ENCODE peak calls at places on chromosome 18, in seven cellular contexts. Y, R, A, W, L, N and K are unnamed samples.

GRCh38 chr18:6428851-6429395 is 14.2 kb upstream of the L3MBTL4 start:
- DNase-seq in L (no peak), W (no peak), R (no peak), Y (no peak), A (no peak), N (no peak), K (no peak)

GRCh38 chr18:13910501-13910900 is 4.8 kb downstream of the MC2R start:
- DNase-seq in R (no peak), Y (no peak), L (no peak), W (no peak), A (no peak), N (no peak), K (peak)

GRCh38 chr18:72232611-72233010 is 311.5 kb downstream of the CBLN2 start:
- DNase-seq in L (no peak), R (no peak), N (no peak), A (no peak), Y (no peak), W (no peak), K (no peak)

GRCh38 chr18:51226068-51226467 is 28.6 kb upstream of the MEX3C start:
- DNase-seq in N (no peak), R (no peak), A (no peak), W (no peak), Y (no peak), L (no peak), K (no peak)

GRCh38 chr18:50240083-50240563 is 26.2 kb downstream of the CFAP53 start:
- DNase-seq in N (no peak), A (no peak), L (peak), Y (peak), W (no peak), R (no peak), K (no peak)

GRCh38 chr18:41761329-41762028 is 193.6 kb upstream of the PIK3C3 start:
- DNase-seq in W (no peak), N (no peak), L (no peak), Y (peak), A (no peak), R (no peak), K (no peak)

GRCh38 chr18:79574938-79575525 is 104.6 kb upstream of the CTDP1 start:
- DNase-seq in N (peak), A (no peak), Y (no peak), R (no peak), W (peak), L (peak), K (peak)

GRCh38 chr18:55588001-55588875 is at the start of gene TCF4:
- DNase-seq in W (peak), L (peak), Y (peak), N (no peak), R (peak), A (peak), K (peak)

GRCh38 chr18:1017679-1018078 is 113.0 kb downstream of the ADCYAP1 start:
- DNase-seq in R (no peak), N (no peak), L (no peak), Y (no peak), A (no peak), W (no peak), K (peak)

GRCh38 chr18:34928068-34928753 is 113.0 kb upstream of the MAPRE2 start:
- DNase-seq in A (no peak), R (no peak), L (no peak), Y (no peak), N (no peak), W (no peak), K (no peak)

GRCh38 chr18:32349728-32350395 is 120.8 kb downstream of the GAREM1 start:
- DNase-seq in W (peak), L (peak), R (peak), A (no peak), N (no peak), Y (peak), K (no peak)

GRCh38 chr18:56235773-56236115 is 402.6 kb downstream of the TXNL1 start:
- DNase-seq in W (no peak), N (no peak), R (no peak), A (no peak), L (no peak), Y (no peak), K (no peak)

GRCh38 chr18:36392163-36392887 is 94.8 kb downstream of the FHOD3 start:
- DNase-seq in A (no peak), L (no peak), R (no peak), N (no peak), W (no peak), Y (no peak), K (no peak)

GRCh38 chr18:52312321-52312720 is 27.7 kb upstream of the DCC start:
- DNase-seq in W (no peak), N (no peak), L (no peak), A (no peak), Y (no peak), R (no peak), K (no peak)

GRCh38 chr18:48829443-48830149 is 121.2 kb downstream of the SMAD7 start:
- DNase-seq in W (peak), L (no peak), N (no peak), A (peak), Y (no peak), R (peak), K (peak)

GRCh38 chr18:48228301-48228715 is 180.9 kb downstream of the ZBTB7C start:
- DNase-seq in W (peak), A (no peak), R (peak), Y (peak), L (no peak), N (no peak), K (no peak)

GRCh38 chr18:79570266-79571201 is 109.1 kb upstream of the CTDP1 start:
- DNase-seq in N (no peak), L (peak), R (no peak), A (no peak), W (peak), Y (peak), K (peak)

GRCh38 chr18:10750386-10751035 is 224.7 kb downstream of the NAPG start:
- DNase-seq in W (no peak), L (no peak), Y (no peak), N (no peak), R (no peak), A (no peak), K (no peak)

GRCh38 chr18:5842653-5843052 is 52.7 kb downstream of the TMEM200C start:
- DNase-seq in Y (no peak), N (no peak), R (no peak), W (no peak), L (no peak), A (no peak), K (no peak)

GRCh38 chr18:48838921-48839818 is 111.6 kb downstream of the SMAD7 start:
- DNase-seq in A (no peak), W (no peak), N (no peak), Y (peak), L (no peak), R (no peak), K (no peak)

GRCh38 chr18:13137041-13137938 is 81.3 kb upstream of the LDLRAD4 start:
- DNase-seq in A (peak), W (no peak), L (peak), N (peak), R (no peak), Y (no peak), K (peak)

GRCh38 chr18:39841133-39842041 is 2113.6 kb upstream of the PIK3C3 start:
- DNase-seq in R (no peak), L (peak), N (no peak), W (peak), A (peak), Y (peak), K (peak)

GRCh38 chr18:25055076-25055475 is 296.9 kb downstream of the ZNF521 start:
- DNase-seq in L (no peak), R (no peak), Y (peak), N (no peak), W (no peak), A (no peak), K (no peak)

GRCh38 chr18:45050712-45051639 is 370.3 kb downstream of the SETBP1 start:
- DNase-seq in W (no peak), R (no peak), N (no peak), L (no peak), Y (peak), A (no peak), K (no peak)

GRCh38 chr18:48545690-48546365 is 7.0 kb downstream of the CTIF start:
- DNase-seq in W (peak), L (no peak), N (no peak), Y (peak), A (peak), R (peak), K (peak)

GRCh38 chr18:3910507-3910906 is 460.5 kb downstream of the TGIF1 start:
- DNase-seq in W (no peak), A (no peak), N (no peak), L (no peak), Y (peak), R (no peak), K (no peak)

GRCh38 chr18:68034293-68034692 is 517.8 kb upstream of the DSEL start:
- DNase-seq in R (no peak), N (no peak), Y (peak), L (no peak), W (no peak), A (no peak), K (no peak)

GRCh38 chr18:21194871-21195771 is 46.9 kb upstream of the GREB1L start:
- DNase-seq in R (no peak), N (no peak), Y (peak), W (no peak), L (no peak), A (no peak), K (no peak)

GRCh38 chr18:35581555-35582309 is at the start of gene GALNT1:
- DNase-seq in W (no peak), R (peak), Y (no peak), N (peak), L (peak), A (peak), K (peak)

GRCh38 chr18:21741511-21742322 is 1.1 kb downstream of the MIB1 start:
- DNase-seq in L (peak), Y (peak), R (peak), A (peak), N (peak), W (peak), K (peak)

GRCh38 chr18:35005963-35006577 is 35.1 kb upstream of the MAPRE2 start:
- DNase-seq in N (no peak), L (no peak), R (no peak), Y (peak), A (no peak), W (no peak), K (no peak)

GRCh38 chr18:10454800-10455550 is 540 bp downstream of the APCDD1 start:
- DNase-seq in N (no peak), Y (peak), R (no peak), A (peak), W (no peak), L (no peak), K (peak)

GRCh38 chr18:57859314-57859713 is 56.2 kb upstream of the ATP8B1 start:
- DNase-seq in L (peak), Y (peak), N (no peak), W (no peak), A (peak), R (no peak), K (no peak)

GRCh38 chr18:66616523-66616983 is 12.7 kb upstream of the CDH19 start:
- DNase-seq in L (peak), W (no peak), Y (no peak), A (peak), N (no peak), R (no peak), K (no peak)

GRCh38 chr18:75161629-75162028 is 47.3 kb downstream of the PTGR3 start:
- DNase-seq in Y (no peak), N (peak), A (no peak), L (peak), W (no peak), R (no peak), K (no peak)

GRCh38 chr18:58502628-58503027 is 126.3 kb downstream of the ALPK2 start:
- DNase-seq in R (no peak), L (peak), Y (no peak), W (no peak), A (no peak), N (no peak), K (no peak)

GRCh38 chr18:26104037-26104436 is 13.6 kb upstream of the SS18 start:
- DNase-seq in N (no peak), R (no peak), W (no peak), Y (no peak), A (no peak), L (no peak), K (no peak)

DNA sequence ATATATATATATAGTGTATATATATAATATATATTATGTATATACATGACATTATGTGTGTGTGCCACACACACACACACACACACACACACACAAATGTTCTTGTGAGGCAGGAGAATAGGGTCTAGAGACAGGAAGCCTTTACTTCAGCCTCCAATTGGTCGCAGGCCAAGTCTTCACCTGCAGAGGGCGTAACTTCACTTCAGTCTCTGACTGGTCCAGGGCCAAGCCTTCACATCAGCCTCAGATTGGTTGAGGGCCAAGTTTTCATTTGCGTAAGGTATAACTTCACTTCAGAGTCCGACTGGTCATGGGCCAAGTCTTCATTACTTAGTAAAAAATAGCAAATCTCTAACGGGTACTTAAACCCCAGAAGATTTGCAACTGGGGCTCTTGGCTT is 13.2 kb upstream of the SS18 start:
- DNase-seq in L (no peak), R (no peak), A (peak), N (peak), Y (no peak), W (no peak), K (peak)
- TF ChIP-seq CTCF in L (no peak), R (no peak), A (peak), N (peak), Y (peak), W (no peak), K (peak)

GRCh38 chr18:46072959-46073358 is 899 bp upstream of the PSTPIP2 start:
- DNase-seq in A (no peak), W (no peak), Y (no peak), L (no peak), N (no peak), R (no peak), K (no peak)

GRCh38 chr18:46070683-46071614 is 1.1 kb downstream of the PSTPIP2 start:
- DNase-seq in L (no peak), Y (no peak), W (peak), N (no peak), R (no peak), A (no peak), K (no peak)

GRCh38 chr18:46073474-46074331 is 1.6 kb upstream of the PSTPIP2 start:
- DNase-seq in R (no peak), Y (peak), W (no peak), N (peak), L (peak), A (peak), K (peak)

GRCh38 chr18:46071615-46071893 is 506 bp downstream of the PSTPIP2 start:
- DNase-seq in R (no peak), A (no peak), Y (no peak), W (no peak), N (no peak), L (no peak), K (peak)

GRCh38 chr18:46071894-46072867 is at the start of gene PSTPIP2:
- DNase-seq in Y (peak), L (peak), A (peak), R (peak), W (peak), N (peak), K (peak)
- TF ChIP-seq CTCF in Y (no peak), L (no peak), A (no peak), R (no peak), W (no peak), N (no peak), K (no peak)

DNA sequence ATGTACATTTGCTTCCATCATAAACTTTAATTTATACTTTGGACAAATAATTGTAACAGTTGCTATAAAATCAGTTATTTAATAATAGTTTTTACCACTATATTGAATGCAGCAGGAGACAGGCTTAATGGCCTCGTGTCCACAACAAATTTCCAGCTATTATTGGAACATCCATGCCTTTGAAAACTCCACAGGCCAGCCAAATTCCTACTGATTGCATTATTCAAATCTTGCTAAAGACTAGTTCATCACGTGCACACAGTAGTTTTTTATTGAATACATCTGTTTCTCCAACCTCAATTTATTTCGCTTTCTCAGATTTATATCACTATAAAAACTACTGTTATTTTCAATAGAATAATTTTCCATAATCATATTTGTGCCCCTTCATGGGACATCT is 18.4 kb upstream of the PTPRM start:
- DNase-seq in L (no peak), R (no peak), A (no peak), N (no peak), Y (peak), W (no peak), K (no peak)
- TF ChIP-seq CTCF in L (no peak), R (no peak), A (no peak), N (no peak), Y (no peak), W (no peak), K (no peak)

DNA sequence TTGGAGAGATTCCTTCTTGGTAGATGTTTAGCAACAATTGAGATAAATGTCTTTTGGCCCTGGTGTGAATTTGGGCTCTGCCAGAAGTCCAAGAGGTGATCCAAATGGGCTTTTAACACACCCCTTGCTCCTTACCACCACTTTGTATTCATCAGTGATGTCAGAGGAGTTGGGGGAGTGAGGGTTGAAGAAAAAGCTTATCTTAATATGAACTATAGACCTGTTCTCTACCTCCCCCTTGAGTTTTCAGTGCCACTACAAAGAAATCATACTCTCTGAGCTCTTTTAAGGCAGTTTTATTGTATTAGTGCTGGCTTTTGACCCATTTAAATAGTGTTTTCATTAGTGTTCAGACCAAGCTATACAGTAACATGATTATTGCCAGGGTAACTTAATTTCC is 229.1 kb downstream of the PHLPP1 start:
- DNase-seq in L (no peak), N (no peak), W (no peak), R (no peak), A (no peak), Y (peak), K (no peak)
- TF ChIP-seq CTCF in L (no peak), N (no peak), W (no peak), R (no peak), A (no peak), Y (peak), K (no peak)

GRCh38 chr18:29145993-29146539 is 969.1 kb upstream of the CDH2 start:
- DNase-seq in N (no peak), A (no peak), Y (no peak), R (no peak), W (no peak), L (no peak), K (no peak)

DNA sequence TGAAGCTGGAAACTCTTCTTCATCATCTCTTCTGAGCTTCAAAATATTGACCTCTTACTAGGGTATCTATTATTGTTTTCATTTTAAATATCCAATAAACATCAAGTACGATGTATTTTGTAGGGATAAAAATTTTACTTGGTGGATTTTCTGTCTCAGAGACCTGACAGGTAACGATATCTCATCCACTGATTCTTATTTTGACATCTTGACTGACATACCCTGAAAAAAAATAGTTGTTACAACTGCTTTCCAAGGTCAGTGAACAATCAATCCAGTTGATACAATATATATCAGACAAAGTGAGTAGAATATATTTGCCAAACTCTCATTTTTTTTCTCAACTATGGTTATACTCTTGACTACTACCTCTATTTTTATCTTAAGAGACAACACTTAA is 963.7 kb upstream of the CDH2 start:
- DNase-seq in L (no peak), A (no peak), W (no peak), R (no peak), N (no peak), Y (no peak), K (no peak)
- TF ChIP-seq CTCF in L (no peak), A (no peak), W (no peak), R (no peak), N (no peak), Y (no peak), K (no peak)

GRCh38 chr18:28178720-28179119 is 1.8 kb upstream of the CDH2 start:
- DNase-seq in A (no peak), R (no peak), W (no peak), N (no peak), Y (no peak), L (no peak), K (no peak)

GRCh38 chr18:28175930-28176673 is 828 bp downstream of the CDH2 start:
- DNase-seq in Y (peak), R (no peak), W (no peak), L (no peak), N (no peak), A (peak), K (peak)

GRCh38 chr18:28176933-28177827 is at the start of gene CDH2:
- DNase-seq in W (peak), Y (peak), A (peak), L (no peak), N (no peak), R (no peak), K (peak)

GRCh38 chr18:28176674-28176932 is 327 bp downstream of the CDH2 start:
- DNase-seq in A (peak), R (no peak), N (no peak), L (no peak), W (no peak), Y (no peak), K (no peak)

DNA sequence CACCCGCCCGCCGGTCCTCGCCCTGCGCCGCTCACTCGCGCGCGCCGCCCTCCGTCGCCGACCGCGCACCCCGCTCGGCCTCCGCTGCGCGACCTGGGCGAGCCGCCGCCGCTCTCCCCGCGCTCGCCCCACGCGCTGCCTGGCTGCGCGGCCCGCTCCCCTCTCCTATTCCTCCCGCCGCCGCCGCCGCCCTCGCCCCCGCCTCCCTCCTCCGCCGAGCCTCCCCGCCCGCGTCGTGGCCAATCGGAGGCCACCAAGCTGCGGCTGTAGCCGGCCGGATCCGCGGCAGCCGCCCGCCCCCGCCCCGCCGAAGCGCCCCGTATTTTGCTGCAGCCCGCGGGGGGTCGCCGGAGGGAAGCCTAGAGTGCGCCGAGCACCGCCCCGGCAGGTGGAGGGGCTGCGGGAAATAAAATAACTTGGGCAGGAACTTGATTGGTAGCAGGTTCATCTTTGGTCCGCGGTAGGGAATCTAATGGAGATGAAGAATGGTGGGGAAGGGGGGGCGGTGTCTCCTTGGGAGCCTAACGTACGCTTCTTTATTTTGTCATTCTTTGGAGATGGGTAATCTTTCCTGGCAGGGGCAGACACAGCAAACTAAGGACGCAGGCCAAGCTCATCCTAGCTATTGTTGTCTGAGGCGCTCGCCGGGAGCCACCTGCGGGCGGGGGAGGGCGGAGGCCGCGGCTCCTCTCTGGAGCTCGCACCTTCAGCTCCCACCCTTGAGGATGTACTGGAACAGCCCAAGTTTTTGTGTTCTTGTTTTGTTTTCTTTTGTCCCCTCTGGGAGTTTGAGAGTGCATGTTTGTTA is 1.1 kb upstream of the CDH2 start:
- DNase-seq in R (no peak), L (no peak), N (no peak), W (no peak), A (peak), Y (peak), K (peak)
- TF ChIP-seq CTCF in R (no peak), L (no peak), N (no peak), W (no peak), A (no peak), Y (no peak), K (no peak)